ENCODE peak calls at places on chromosomes 5 and 9, in four cellular contexts. J is stomach, M is HCT116, C is transverse colon. U is an unnamed sample.

GRCh38 chr9:37920471-37921167 is 16.7 kb upstream of the SLC25A51 start:
- DNase-seq in C (no peak), J (no peak), M (no peak), U (no peak)

GRCh38 chr5:79876510-79876909 is 114.6 kb downstream of the MTX3 start:
- DNase-seq in J (no peak), C (no peak), M (no peak), U (no peak)

GRCh38 chr9:127369428-127369827 is 27.5 kb upstream of the SLC2A8 start:
- DNase-seq in C (no peak), J (no peak), M (no peak), U (peak; percentile 64)

GRCh38 chr5:77138981-77139380 is 51.9 kb upstream of the ZBED3 start:
- DNase-seq in C (no peak), J (no peak), M (no peak), U (no peak)

GRCh38 chr9:79152306-79152705 is 419.5 kb upstream of the TLE4 start:
- DNase-seq in J (no peak), M (no peak), C (no peak), U (no peak)

GRCh38 chr5:43171926-43172325 is 20.1 kb upstream of the NIM1K start:
- DNase-seq in J (no peak), M (no peak), C (no peak), U (no peak)

GRCh38 chr5:179393078-179393477 is 47.8 kb upstream of the ADAMTS2 start:
- DNase-seq in J (peak; percentile 1), M (peak; percentile 65), C (no peak), U (no peak)

GRCh38 chr9:131006601-131007000 is 2.4 kb upstream of the LAMC3 start:
- DNase-seq in J (no peak), M (no peak), C (no peak), U (no peak)

GRCh38 chr5:119036101-119036762 is 34.7 kb upstream of the DMXL1 start:
- DNase-seq in M (peak; percentile 65), C (no peak), J (no peak), U (no peak)

GRCh38 chr5:119031047-119031886 is 39.6 kb upstream of the DMXL1 start:
- DNase-seq in C (no peak), J (no peak), M (no peak), U (no peak)

GRCh38 chr5:119031905-119032304 is 39.0 kb upstream of the DMXL1 start:
- DNase-seq in M (peak; percentile 34), J (no peak), C (no peak), U (no peak)

GRCh38 chr5:119033135-119033534 is 37.8 kb upstream of the DMXL1 start:
- DNase-seq in C (no peak), M (no peak), J (no peak), U (no peak)

GRCh38 chr5:119032653-119033052 is 38.2 kb upstream of the DMXL1 start:
- DNase-seq in J (no peak), C (no peak), M (no peak), U (no peak)
- H3K27ac ChIP-seq in J (no peak overlapping the region), C (no peak overlapping the region), M (no peak overlapping the region), U (no peak overlapping the region)

GRCh38 chr9:35656841-35657326 is 935 bp downstream of the RMRP start:
- DNase-seq in J (no peak), C (no peak), M (no peak), U (no peak)

GRCh38 chr9:35658894-35659220 is 765 bp downstream of the CCDC107 start:
- DNase-seq in C (peak; percentile 47), M (peak; percentile 24), J (no peak), U (no peak)

GRCh38 chr9:35658144-35658893 is at the start of gene CCDC107:
- DNase-seq in J (peak; percentile 89), M (no peak), C (peak; percentile 88), U (no peak)

GRCh38 chr9:35657327-35658143 is at the start of gene RMRP:
- DNase-seq in M (peak; percentile 99), J (peak; percentile 97), C (peak; percentile 97), U (peak; percentile 99)

DNA sequence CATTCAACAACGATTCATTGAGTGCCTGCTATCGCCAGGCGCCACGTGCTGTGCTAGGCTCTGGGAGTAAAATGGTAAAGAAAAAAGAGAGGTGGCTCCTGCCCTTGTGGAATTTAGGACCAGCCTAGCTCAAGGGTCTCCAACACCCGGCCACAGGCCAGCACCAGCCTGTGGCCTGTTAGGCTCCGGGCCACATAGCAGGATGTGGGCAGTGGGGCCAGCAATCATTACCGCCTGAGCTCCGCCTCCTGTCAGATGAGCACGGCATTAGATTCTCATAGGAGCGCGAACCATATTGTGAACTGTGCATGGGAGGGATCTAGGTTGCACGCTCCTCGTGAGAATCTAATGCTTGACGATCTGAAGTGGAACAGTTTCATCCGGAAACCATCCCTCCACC is 1.5 kb downstream of the RMRP start:
- DNase-seq in M (no peak), C (no peak), J (no peak), U (no peak)
- TF ChIP-seq POLR2AphosphoS5 in M (no peak), C (no peak), J (no peak), U (no peak)

GRCh38 chr5:57258943-57259342 is 85.1 kb downstream of the GPBP1 start:
- DNase-seq in J (no peak), C (no peak), M (no peak), U (no peak)
- H3K27ac ChIP-seq in J (no peak overlapping the region), C (no peak overlapping the region), M (no peak overlapping the region), U (no peak overlapping the region)

DNA sequence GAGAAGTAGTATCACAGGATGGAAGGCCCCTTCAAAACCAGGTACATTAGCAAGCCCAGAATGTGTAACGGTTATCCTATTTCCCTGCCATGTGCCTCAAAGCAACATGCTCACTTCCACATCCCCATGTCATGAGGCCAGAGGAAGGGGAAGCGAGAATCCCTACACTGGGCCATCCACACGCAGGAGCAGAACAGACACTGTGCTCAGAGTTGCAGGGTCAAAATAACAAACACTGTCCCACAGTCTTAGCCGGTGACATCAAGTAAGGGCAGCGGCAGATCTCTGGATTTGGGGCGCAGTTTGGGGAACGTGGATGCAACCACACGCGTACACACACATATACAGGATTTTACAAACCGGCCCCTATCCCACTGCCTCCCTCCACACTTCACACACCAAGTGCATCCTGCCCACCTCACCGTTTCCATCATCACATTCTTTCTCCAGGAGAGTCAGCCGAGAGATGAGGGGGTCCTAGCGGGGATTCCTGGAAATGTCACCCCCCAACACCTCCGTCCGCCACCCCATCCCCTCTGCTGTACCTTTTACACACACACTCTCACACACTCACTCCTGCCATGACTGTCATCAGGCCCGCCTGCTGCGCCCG is 774 bp downstream of the APBA1 start:
- DNase-seq in M (no peak), C (peak; percentile 20), J (no peak), U (no peak)
- TF ChIP-seq POLR2AphosphoS5 in M (no peak), C (no peak), J (no peak), U (no peak)

GRCh38 chr5:64331597-64332277 is 166.1 kb downstream of the RNF180 start:
- DNase-seq in J (peak; percentile 73), C (no peak), M (no peak), U (no peak)

GRCh38 chr5:64339776-64340175 is 166.0 kb upstream of the RGS7BP start:
- DNase-seq in C (no peak), M (no peak), J (no peak), U (no peak)

GRCh38 chr5:64330728-64331231 is 165.1 kb downstream of the RNF180 start:
- DNase-seq in C (no peak), J (no peak), M (no peak), U (no peak)

GRCh38 chr5:64333891-64334290 is 168.2 kb downstream of the RNF180 start:
- DNase-seq in J (no peak), C (no peak), M (no peak), U (no peak)
- H3K27ac ChIP-seq in J (no peak overlapping the region), C (no peak overlapping the region), M (no peak overlapping the region), U (no peak overlapping the region)

DNA sequence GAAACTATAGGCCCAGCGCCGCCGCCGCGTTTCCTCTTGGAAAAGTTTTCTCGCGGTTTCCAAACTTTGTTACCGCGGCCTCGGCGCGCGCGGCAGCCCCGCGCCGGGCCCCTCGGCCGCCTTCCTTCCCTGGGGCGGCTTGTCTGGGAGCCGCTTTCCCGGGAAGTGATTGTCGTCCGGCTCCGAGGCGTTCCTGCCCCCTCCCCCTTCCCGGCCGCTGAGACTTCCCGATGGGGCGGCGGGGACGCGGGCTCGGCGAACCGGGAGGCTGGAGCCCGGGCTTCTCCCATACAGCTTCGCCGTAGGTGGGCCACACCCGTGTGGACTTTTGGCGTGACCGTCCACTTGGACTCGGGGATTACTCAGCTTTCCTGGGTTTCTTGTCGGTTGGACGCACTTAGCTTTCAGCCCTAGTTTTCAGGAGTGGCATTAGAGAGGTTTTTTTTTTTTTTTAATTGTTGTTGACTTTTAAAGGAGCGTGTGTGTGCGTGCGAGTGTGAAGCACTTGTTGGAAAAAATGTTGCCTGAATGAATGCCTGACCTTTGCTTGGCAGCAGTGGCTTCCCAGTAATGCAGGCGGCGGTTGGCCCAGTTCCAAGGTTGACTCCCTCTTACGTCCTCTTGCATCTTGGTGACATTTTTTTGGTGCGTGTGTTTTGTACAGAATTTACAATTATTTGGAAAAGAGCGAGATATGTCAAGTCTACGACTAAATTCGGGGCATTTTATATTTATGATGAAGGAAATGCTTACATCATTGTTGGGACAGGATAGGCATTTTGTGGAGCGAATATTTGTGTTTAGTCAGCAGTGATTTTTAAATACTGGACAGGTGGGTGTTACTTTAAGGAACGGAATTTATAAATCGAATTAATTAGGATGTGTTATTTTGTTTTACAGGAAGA is 821 bp downstream of the CTNNA1 start:
- DNase-seq in C (peak; percentile 93), M (peak; percentile 80), J (peak; percentile 94), U (no peak)
- TF ChIP-seq POLR2AphosphoS5 in C (peak; percentile 62), M (peak; percentile 54), J (peak; percentile 52), U (peak; percentile 62)